ENCODE peak calls at places on chromosomes 5 and 9, in six cellular contexts. One of them, this sample, is unnamed. For H3K4me1, the result is how much of the 10 kb centered on the place peaks cover.

GRCh38 chr9:107792596-107792995 is 303.0 kb upstream of the KLF4 start:
- DNase-seq in stomach: no peak
- DNase-seq in heart right ventricle: no peak
- DNase-seq in upper lobe of right lung: no peak
- DNase-seq in tibial nerve: no peak
- DNase-seq in breast epithelium: no peak
- DNase-seq in this sample: no peak

GRCh38 chr9:136803551-136804508 is 3.9 kb upstream of the RABL6 start:
- DNase-seq in breast epithelium: no peak
- DNase-seq in upper lobe of right lung: no peak
- DNase-seq in tibial nerve: no peak
- DNase-seq in heart right ventricle: no peak
- DNase-seq in stomach: no peak
- DNase-seq in this sample: no peak

GRCh38 chr5:94992325-94992724 is 292.6 kb downstream of the MCTP1 start:
- DNase-seq in breast epithelium: no peak
- DNase-seq in heart right ventricle: no peak
- DNase-seq in upper lobe of right lung: no peak
- DNase-seq in stomach: no peak
- DNase-seq in tibial nerve: no peak
- DNase-seq in this sample: no peak

GRCh38 chr5:122333564-122333963 is 21.5 kb downstream of the SNCAIP start:
- DNase-seq in tibial nerve: no peak
- DNase-seq in stomach: no peak
- DNase-seq in breast epithelium: no peak
- DNase-seq in upper lobe of right lung: no peak
- DNase-seq in heart right ventricle: no peak
- DNase-seq in this sample: no peak

GRCh38 chr9:4510546-4511322 is 20.5 kb downstream of the SLC1A1 start:
- DNase-seq in heart right ventricle: no peak
- DNase-seq in tibial nerve: no peak
- DNase-seq in breast epithelium: no peak
- DNase-seq in stomach: no peak
- DNase-seq in upper lobe of right lung: no peak
- DNase-seq in this sample: no peak

GRCh38 chr9:75417471-75417870 is 329.2 kb downstream of the OSTF1 start:
- DNase-seq in heart right ventricle: no peak
- DNase-seq in upper lobe of right lung: no peak
- DNase-seq in tibial nerve: no peak
- DNase-seq in stomach: no peak
- DNase-seq in breast epithelium: no peak
- DNase-seq in this sample: no peak

GRCh38 chr9:126301985-126302603 is 24.5 kb upstream of the MVB12B start:
- DNase-seq in stomach: peak
- DNase-seq in heart right ventricle: no peak
- DNase-seq in upper lobe of right lung: no peak
- DNase-seq in tibial nerve: peak
- DNase-seq in breast epithelium: no peak
- DNase-seq in this sample: peak

GRCh38 chr5:159824188-159825153 is 91.8 kb upstream of the ADRA1B start:
- DNase-seq in upper lobe of right lung: no peak
- DNase-seq in tibial nerve: no peak
- DNase-seq in stomach: no peak
- DNase-seq in heart right ventricle: no peak
- DNase-seq in breast epithelium: no peak
- DNase-seq in this sample: no peak

GRCh38 chr5:88190106-88190834 is 78.4 kb downstream of the TMEM161B start:
- DNase-seq in breast epithelium: no peak
- DNase-seq in upper lobe of right lung: no peak
- DNase-seq in heart right ventricle: no peak
- DNase-seq in stomach: no peak
- DNase-seq in tibial nerve: no peak
- DNase-seq in this sample: peak

GRCh38 chr9:14272924-14273528 is 40.9 kb downstream of the NFIB start:
- DNase-seq in upper lobe of right lung: no peak
- DNase-seq in stomach: no peak
- DNase-seq in heart right ventricle: no peak
- DNase-seq in tibial nerve: no peak
- DNase-seq in breast epithelium: no peak
- DNase-seq in this sample: no peak

GRCh38 chr9:27436234-27436633 is 87.9 kb upstream of the IFNK start:
- DNase-seq in heart right ventricle: no peak
- DNase-seq in upper lobe of right lung: no peak
- DNase-seq in breast epithelium: no peak
- DNase-seq in stomach: peak
- DNase-seq in tibial nerve: no peak
- DNase-seq in this sample: no peak

GRCh38 chr9:109250771-109251079 is 70.1 kb downstream of the EPB41L4B start:
- DNase-seq in heart right ventricle: no peak
- DNase-seq in upper lobe of right lung: no peak
- DNase-seq in tibial nerve: no peak
- DNase-seq in breast epithelium: no peak
- DNase-seq in stomach: no peak
- DNase-seq in this sample: no peak

GRCh38 chr5:140835622-140836510 is 1.8 kb downstream of the PCDHA7 start:
- DNase-seq in stomach: no peak
- DNase-seq in upper lobe of right lung: no peak
- DNase-seq in heart right ventricle: no peak
- DNase-seq in tibial nerve: no peak
- DNase-seq in breast epithelium: no peak
- DNase-seq in this sample: no peak

GRCh38 chr5:170572453-170572852 is 68.6 kb downstream of the KCNIP1 start:
- DNase-seq in heart right ventricle: no peak
- DNase-seq in stomach: no peak
- DNase-seq in tibial nerve: no peak
- DNase-seq in upper lobe of right lung: no peak
- DNase-seq in breast epithelium: no peak
- DNase-seq in this sample: no peak

DNA sequence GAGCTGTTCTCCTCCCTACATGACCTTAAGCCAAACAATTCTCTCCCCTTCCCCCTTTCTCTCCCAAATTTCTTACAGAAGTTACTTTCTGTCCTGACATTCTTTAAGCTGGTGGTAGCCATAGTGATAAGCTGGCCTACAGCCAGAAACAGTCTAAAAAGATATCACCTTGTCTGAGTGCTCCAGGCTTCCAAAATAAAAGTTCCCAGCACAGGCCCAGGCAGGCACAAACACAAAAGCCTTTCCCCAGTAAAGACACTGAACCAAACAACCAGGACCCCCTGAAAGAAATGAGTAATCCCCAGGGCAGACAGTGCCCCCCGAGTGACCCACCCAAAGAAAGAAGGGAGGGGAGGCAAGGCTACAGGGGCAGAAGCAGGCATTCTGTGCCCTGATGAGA is 19.2 kb downstream of the SIL1 start:
- DNase-seq in breast epithelium: no peak
- DNase-seq in heart right ventricle: no peak
- DNase-seq in stomach: peak
- DNase-seq in tibial nerve: no peak
- DNase-seq in upper lobe of right lung: no peak
- DNase-seq in this sample: peak
- H3K4me1 ChIP-seq in breast epithelium: under half
- H3K4me1 ChIP-seq in heart right ventricle: under half
- H3K4me1 ChIP-seq in stomach: half or more
- H3K4me1 ChIP-seq in tibial nerve: under half
- H3K4me1 ChIP-seq in upper lobe of right lung: under half
- H3K4me1 ChIP-seq in this sample: under half

GRCh38 chr9:22363421-22363887 is 83.2 kb upstream of the DMRTA1 start:
- DNase-seq in heart right ventricle: no peak
- DNase-seq in upper lobe of right lung: peak
- DNase-seq in stomach: no peak
- DNase-seq in tibial nerve: no peak
- DNase-seq in breast epithelium: no peak
- DNase-seq in this sample: no peak
- H3K4me1 ChIP-seq in heart right ventricle: under half
- H3K4me1 ChIP-seq in upper lobe of right lung: under half
- H3K4me1 ChIP-seq in stomach: under half
- H3K4me1 ChIP-seq in tibial nerve: under half
- H3K4me1 ChIP-seq in breast epithelium: under half
- H3K4me1 ChIP-seq in this sample: under half

GRCh38 chr9:93205045-93205768 is 21.3 kb downstream of the WNK2 start:
- DNase-seq in breast epithelium: no peak
- DNase-seq in heart right ventricle: peak
- DNase-seq in stomach: peak
- DNase-seq in upper lobe of right lung: peak
- DNase-seq in tibial nerve: no peak
- DNase-seq in this sample: no peak
- H3K4me1 ChIP-seq in breast epithelium: under half
- H3K4me1 ChIP-seq in heart right ventricle: half or more
- H3K4me1 ChIP-seq in stomach: half or more
- H3K4me1 ChIP-seq in upper lobe of right lung: under half
- H3K4me1 ChIP-seq in tibial nerve: under half
- H3K4me1 ChIP-seq in this sample: half or more

GRCh38 chr9:114373960-114374730 is 13.6 kb downstream of the AKNA start:
- DNase-seq in breast epithelium: no peak
- DNase-seq in stomach: no peak
- DNase-seq in tibial nerve: no peak
- DNase-seq in heart right ventricle: no peak
- DNase-seq in upper lobe of right lung: peak
- DNase-seq in this sample: peak
- H3K4me1 ChIP-seq in breast epithelium: under half
- H3K4me1 ChIP-seq in stomach: under half
- H3K4me1 ChIP-seq in tibial nerve: under half
- H3K4me1 ChIP-seq in heart right ventricle: under half
- H3K4me1 ChIP-seq in upper lobe of right lung: under half
- H3K4me1 ChIP-seq in this sample: under half

GRCh38 chr5:15992918-15993317 is 186.7 kb downstream of the MARCHF11 start:
- DNase-seq in stomach: no peak
- DNase-seq in tibial nerve: no peak
- DNase-seq in heart right ventricle: no peak
- DNase-seq in breast epithelium: no peak
- DNase-seq in upper lobe of right lung: no peak
- DNase-seq in this sample: no peak
- H3K4me1 ChIP-seq in stomach: under half
- H3K4me1 ChIP-seq in tibial nerve: under half
- H3K4me1 ChIP-seq in heart right ventricle: under half
- H3K4me1 ChIP-seq in breast epithelium: under half
- H3K4me1 ChIP-seq in upper lobe of right lung: under half
- H3K4me1 ChIP-seq in this sample: under half

GRCh38 chr9:86340356-86341006 is 13.7 kb downstream of the TUT7 start:
- DNase-seq in upper lobe of right lung: no peak
- DNase-seq in tibial nerve: no peak
- DNase-seq in stomach: no peak
- DNase-seq in heart right ventricle: no peak
- DNase-seq in breast epithelium: no peak
- DNase-seq in this sample: no peak
- H3K4me1 ChIP-seq in upper lobe of right lung: under half
- H3K4me1 ChIP-seq in tibial nerve: under half
- H3K4me1 ChIP-seq in stomach: under half
- H3K4me1 ChIP-seq in heart right ventricle: under half
- H3K4me1 ChIP-seq in breast epithelium: under half
- H3K4me1 ChIP-seq in this sample: under half

This sample was measured in mucosa of descending colon.